ENCODE peak calls at places on chromosomes 12 and 14, in nine cellular contexts. N, S, M, V, Z, L, H, W and J are unnamed samples. For H3K4me1, the result is how much of the 10 kb centered on the place peaks cover.

GRCh38 chr14:102280376-102280962 is 24.5 kb downstream of the MOK start:
- DNase-seq in V (no peak), W (no peak), Z (no peak), N (no peak), H (no peak), S (no peak), L (no peak), M (no peak), J (no peak)

GRCh38 chr14:57749267-57749666 is 116.6 kb downstream of the SLC35F4 start:
- DNase-seq in H (no peak), N (no peak), V (no peak), L (no peak), W (no peak), Z (no peak), S (no peak), M (no peak), J (no peak)

GRCh38 chr14:96739511-96739910 is 57.7 kb upstream of the VRK1 start:
- DNase-seq in S (no peak), M (no peak), W (no peak), H (no peak), Z (no peak), N (no peak), V (no peak), L (no peak), J (no peak)

GRCh38 chr12:44162961-44163360 is 327.1 kb downstream of the TMEM117 start:
- DNase-seq in Z (no peak), W (no peak), N (no peak), S (no peak), L (no peak), H (no peak), M (no peak), V (no peak), J (no peak)

GRCh38 chr12:31491819-31492598 is 98.9 kb downstream of the DENND5B start:
- DNase-seq in W (peak), N (no peak), H (no peak), V (no peak), Z (no peak), S (no peak), M (no peak), L (no peak), J (no peak)

GRCh38 chr14:61812347-61813100 is 50.3 kb downstream of the SNAPC1 start:
- DNase-seq in Z (peak), V (no peak), N (no peak), H (no peak), M (no peak), S (no peak), L (no peak), W (no peak), J (no peak)

GRCh38 chr14:90778468-90779255 is 37.6 kb downstream of the TTC7B start:
- DNase-seq in N (no peak), Z (no peak), W (no peak), L (no peak), H (no peak), V (no peak), S (no peak), M (no peak), J (no peak)

GRCh38 chr12:90945070-90945649 is 9.8 kb downstream of the CCER1 start:
- DNase-seq in V (no peak), Z (peak), H (no peak), L (no peak), W (no peak), N (no peak), M (peak), S (no peak), J (no peak)

GRCh38 chr12:49885118-49885517 is 18.6 kb downstream of the FAIM2 start:
- DNase-seq in W (no peak), V (no peak), S (no peak), Z (no peak), N (no peak), H (no peak), M (no peak), L (no peak), J (no peak)

GRCh38 chr12:27626239-27626638 is 70.0 kb upstream of the REP15 start:
- DNase-seq in S (no peak), W (no peak), H (no peak), V (no peak), Z (no peak), N (no peak), M (no peak), L (no peak), J (no peak)

GRCh38 chr12:93060071-93060665 is 131.1 kb upstream of the EEA1 start:
- DNase-seq in W (no peak), V (no peak), Z (no peak), M (no peak), L (no peak), S (no peak), H (no peak), N (no peak), J (no peak)

GRCh38 chr12:233615-233968 is 19.6 kb upstream of the SLC6A12 start:
- DNase-seq in L (no peak), Z (no peak), H (no peak), W (no peak), V (peak), S (no peak), N (no peak), M (no peak), J (no peak)

GRCh38 chr12:95633671-95634465 is 82.6 kb upstream of the USP44 start:
- DNase-seq in M (peak), Z (no peak), H (peak), L (no peak), V (no peak), N (no peak), S (no peak), W (peak), J (no peak)
- H3K4me1 ChIP-seq in M (under half), Z (under half), H (under half), L (under half), V (under half), N (under half), S (under half), W (under half), J (under half)

GRCh38 chr14:103362780-103363179 is 22.4 kb upstream of the MARK3 start:
- DNase-seq in W (no peak), M (no peak), V (no peak), L (no peak), H (no peak), Z (no peak), S (no peak), N (no peak), J (no peak)
- H3K4me3 ChIP-seq in W (no peak), M (no peak), V (no peak), L (no peak), H (no peak), Z (no peak), S (no peak), N (no peak), J (no peak)

DNA sequence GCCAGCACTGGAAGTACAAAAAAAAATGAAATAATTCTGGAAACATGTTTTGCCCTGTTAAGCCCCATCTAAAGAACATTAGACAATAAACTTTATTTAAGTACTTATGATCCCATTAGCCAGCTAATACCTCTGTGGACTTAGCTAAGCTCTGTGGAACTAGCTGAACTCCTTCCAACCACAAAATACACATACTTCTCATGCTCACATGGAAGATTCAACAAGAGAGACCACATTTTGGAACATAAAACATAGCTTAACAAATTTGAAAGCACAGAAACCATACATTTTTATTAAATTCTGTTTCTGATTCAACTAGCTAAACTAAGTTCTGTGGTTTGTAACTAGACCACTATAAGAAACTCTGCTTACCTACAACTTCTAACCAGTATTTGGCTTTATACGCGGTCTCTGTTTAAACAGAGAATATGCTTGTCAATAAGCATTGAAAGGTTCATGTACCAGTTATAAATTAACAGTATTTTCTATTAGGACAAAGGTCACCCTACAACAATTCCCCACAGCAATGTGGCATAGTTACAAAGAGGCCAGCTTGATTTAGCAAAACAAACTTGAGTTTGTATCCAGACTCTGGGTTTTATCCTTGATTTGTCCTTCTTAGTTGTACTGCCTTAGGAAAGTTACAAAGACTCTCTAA is 300.1 kb downstream of the C12orf50 start:
- DNase-seq in H (no peak), M (no peak), N (no peak), Z (no peak), L (no peak), V (no peak), S (no peak), W (no peak), J (no peak)
- H3K4me1 ChIP-seq in H (under half), M (under half), N (under half), Z (under half), L (under half), V (under half), S (under half), W (under half), J (under half)

DNA sequence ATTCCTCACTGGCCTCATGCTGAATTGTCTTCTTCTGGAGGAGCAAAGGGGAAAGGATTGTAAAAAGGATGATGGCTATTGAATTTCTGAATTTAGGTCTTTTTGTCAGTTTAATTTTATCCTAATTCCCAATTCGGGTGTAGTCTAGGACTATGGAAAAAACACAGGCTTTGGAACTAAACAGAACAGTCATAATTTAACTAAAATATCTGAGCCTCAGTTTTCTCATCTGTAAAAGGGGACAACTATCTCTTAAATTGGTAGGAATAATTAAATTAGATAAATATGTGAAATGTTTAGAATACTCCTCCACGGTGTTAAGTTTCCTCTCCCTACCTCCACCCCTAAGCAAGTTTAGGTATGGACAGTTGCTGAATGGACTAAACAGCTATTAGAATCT is 3.2 kb upstream of the SP1 start:
- DNase-seq in M (no peak), H (no peak), L (no peak), V (no peak), W (no peak), N (no peak), S (no peak), Z (no peak), J (no peak)
- H3K4me3 ChIP-seq in M (no peak), H (no peak), L (no peak), V (no peak), W (no peak), N (no peak), S (no peak), Z (no peak), J (no peak)

DNA sequence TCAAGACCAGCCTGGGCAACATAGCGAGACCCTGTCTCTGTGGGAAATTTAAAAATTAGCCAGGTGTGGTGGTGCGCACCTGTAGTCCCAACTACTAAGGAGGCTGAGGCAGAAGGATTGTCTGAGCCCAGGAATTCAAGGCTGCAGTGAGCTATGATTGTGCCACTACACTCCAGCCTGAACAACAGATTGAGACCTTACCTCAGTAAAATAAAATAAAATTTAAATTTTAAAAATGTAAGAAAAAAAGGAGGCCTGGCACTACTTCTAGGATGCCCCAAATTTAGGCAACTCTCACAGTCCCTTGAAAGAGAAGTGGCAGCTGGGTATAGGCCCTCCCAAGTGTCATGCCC is 918 bp upstream of the INHBE start:
- DNase-seq in M (no peak), L (no peak), S (no peak), H (no peak), Z (no peak), V (no peak), N (no peak), W (no peak), J (no peak)
- H3K4me1 ChIP-seq in M (under half), L (under half), S (under half), H (under half), Z (under half), V (under half), N (under half), W (under half), J (under half)

GRCh38 chr12:71018682-71019081 is 98.1 kb upstream of the PTPRR start:
- DNase-seq in S (no peak), L (no peak), W (no peak), N (no peak), Z (no peak), H (no peak), M (no peak), V (no peak), J (no peak)
- H3K4me3 ChIP-seq in S (no peak), L (no peak), W (no peak), N (no peak), Z (no peak), H (no peak), M (no peak), V (no peak), J (no peak)

GRCh38 chr14:55579724-55580400 is at the start of gene KTN1:
- DNase-seq in S (peak), L (peak), M (peak), Z (peak), W (peak), H (peak), V (peak), N (peak), J (no peak)

GRCh38 chr14:55583942-55584468 is 4.0 kb downstream of the KTN1 start:
- DNase-seq in Z (peak), W (no peak), H (no peak), V (no peak), L (no peak), S (no peak), M (no peak), N (no peak), J (no peak)

GRCh38 chr14:55581011-55581806 is 1.2 kb downstream of the KTN1 start:
- DNase-seq in H (no peak), S (peak), M (peak), W (peak), V (peak), L (peak), Z (peak), N (no peak), J (no peak)

GRCh38 chr14:55580401-55581010 is 499 bp downstream of the KTN1 start:
- DNase-seq in L (peak), W (peak), H (peak), V (peak), S (peak), N (no peak), M (peak), Z (peak), J (no peak)

GRCh38 chr14:55582741-55583140 is 2.7 kb downstream of the KTN1 start:
- DNase-seq in S (no peak), H (no peak), V (no peak), W (no peak), M (no peak), Z (no peak), N (no peak), L (no peak), J (no peak)
- H3K4me1 ChIP-seq in S (under half), H (under half), V (under half), W (half or more), M (under half), Z (half or more), N (under half), L (under half), J (under half)

GRCh38 chr14:104799657-104800599 is 973 bp upstream of the ZBTB42 start:
- DNase-seq in S (peak), M (peak), W (peak), N (no peak), H (peak), V (peak), Z (peak), L (peak), J (peak)
- H3K4me3 ChIP-seq in S (no peak), M (no peak), W (no peak), N (peak), H (peak), V (peak), Z (peak), L (peak), J (peak)